ENCODE peak calls at places on chromosomes 11 and 22, in six cellular contexts. O is mesenchymal stem cell, E is mesendoderm, B is neuronal stem cell, V is IMR-90, H is H1. U is an unnamed sample.
A peak's percentile ranks its signal among the peaks of the same experiment; 100 is the strongest.

GRCh38 chr22:40175571-40176105 is 2.1 kb upstream of the TNRC6B start:
- DNase-seq in O (peak; percentile 20), E (no peak), B (no peak), V (no peak), H (no peak), U (no peak)

GRCh38 chr11:1888811-1889526 is 2.7 kb downstream of the PRR33 start:
- DNase-seq in O (no peak), E (no peak), B (no peak), V (no peak), H (no peak), U (no peak)

GRCh38 chr11:125902927-125903752 is at the start of gene PUS3:
- DNase-seq in O (peak; percentile 86), E (peak; percentile 92), B (peak; percentile 66), V (peak; percentile 78), H (peak; percentile 23), U (peak; percentile 88)

GRCh38 chr11:80960331-80961095 is 1519.7 kb upstream of the TENM4 start:
- DNase-seq in O (no peak), E (peak; percentile 82), B (no peak), V (no peak), H (no peak), U (no peak)

GRCh38 chr22:33575041-33575440 is 345.2 kb downstream of the LARGE1 start:
- DNase-seq in O (no peak), E (no peak), B (no peak), V (no peak), H (no peak), U (no peak)

GRCh38 chr22:29245626-29246385 is 22.0 kb downstream of the RHBDD3 start:
- DNase-seq in O (peak; percentile 62), E (peak; percentile 65), B (peak; percentile 60), V (peak; percentile 54), H (no peak), U (peak; percentile 75)

GRCh38 chr11:25775608-25776007 is 556.3 kb upstream of the ANO3 start:
- DNase-seq in O (peak; percentile 13), E (no peak), B (no peak), V (no peak), H (no peak), U (no peak)

GRCh38 chr11:127998421-127998820 is 588.9 kb downstream of the ETS1 start:
- DNase-seq in O (no peak), E (no peak), B (no peak), V (peak; percentile 45), H (no peak), U (no peak)

GRCh38 chr11:34044664-34045485 is 6.7 kb upstream of the CAPRIN1 start:
- DNase-seq in O (peak; percentile 89), E (peak; percentile 50), B (no peak), V (peak; percentile 82), H (peak; percentile 23), U (peak; percentile 54)

GRCh38 chr11:67668191-67668551 is 6.3 kb downstream of the ALDH3B2 start:
- DNase-seq in O (no peak), E (no peak), B (no peak), V (no peak), H (no peak), U (no peak)

GRCh38 chr11:6618117-6619020 is 853 bp downstream of the TPP1 start:
- DNase-seq in O (peak; percentile 97), E (peak; percentile 67), B (no peak), V (peak; percentile 90), H (no peak), U (no peak)

GRCh38 chr11:27423125-27423524 is 49.5 kb downstream of the LGR4 start:
- DNase-seq in O (peak; percentile 95), E (peak; percentile 82), B (no peak), V (peak; percentile 80), H (no peak), U (no peak)

GRCh38 chr22:36746571-36746970 is 29.3 kb downstream of the IFT27 start:
- DNase-seq in O (no peak), E (no peak), B (no peak), V (no peak), H (no peak), U (peak; percentile 18)

GRCh38 chr11:126462422-126462821 is 106.9 kb downstream of the ST3GAL4 start:
- DNase-seq in O (no peak), E (no peak), B (no peak), V (no peak), H (no peak), U (no peak)

GRCh38 chr11:47192111-47192510 is 5.9 kb upstream of the PACSIN3 start:
- DNase-seq in O (no peak), E (peak; percentile 59), B (no peak), V (no peak), H (no peak), U (no peak)

DNA sequence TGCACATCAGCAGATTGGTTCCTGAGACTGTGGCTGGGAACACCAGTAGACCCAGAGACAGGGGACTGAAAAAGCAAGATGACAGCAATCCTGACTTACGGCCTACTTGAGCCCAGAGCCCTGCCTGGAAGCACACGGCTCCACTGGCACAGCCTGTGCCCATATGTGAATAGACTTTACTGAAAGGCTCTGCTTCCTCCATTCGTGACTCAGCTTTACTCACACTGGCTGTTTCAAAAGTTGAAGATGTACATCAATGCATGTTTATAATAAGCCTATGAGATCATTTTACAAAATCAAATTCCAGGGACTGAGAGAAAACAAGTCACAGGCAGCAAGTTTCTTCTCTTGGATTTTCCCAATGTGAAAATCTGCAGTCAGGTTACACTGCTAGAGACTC is 134.7 kb upstream of the TEAD1 start:
- DNase-seq in O (peak; percentile 94), E (no peak), B (no peak), V (peak; percentile 99), H (no peak), U (no peak)
- H2BK120ac ChIP-seq in O (peak overlapping the region; percentile 78), E (no peak overlapping the region), B (no peak overlapping the region), V (peak overlapping the region; percentile 99), H (no peak overlapping the region), U (no peak overlapping the region)

DNA sequence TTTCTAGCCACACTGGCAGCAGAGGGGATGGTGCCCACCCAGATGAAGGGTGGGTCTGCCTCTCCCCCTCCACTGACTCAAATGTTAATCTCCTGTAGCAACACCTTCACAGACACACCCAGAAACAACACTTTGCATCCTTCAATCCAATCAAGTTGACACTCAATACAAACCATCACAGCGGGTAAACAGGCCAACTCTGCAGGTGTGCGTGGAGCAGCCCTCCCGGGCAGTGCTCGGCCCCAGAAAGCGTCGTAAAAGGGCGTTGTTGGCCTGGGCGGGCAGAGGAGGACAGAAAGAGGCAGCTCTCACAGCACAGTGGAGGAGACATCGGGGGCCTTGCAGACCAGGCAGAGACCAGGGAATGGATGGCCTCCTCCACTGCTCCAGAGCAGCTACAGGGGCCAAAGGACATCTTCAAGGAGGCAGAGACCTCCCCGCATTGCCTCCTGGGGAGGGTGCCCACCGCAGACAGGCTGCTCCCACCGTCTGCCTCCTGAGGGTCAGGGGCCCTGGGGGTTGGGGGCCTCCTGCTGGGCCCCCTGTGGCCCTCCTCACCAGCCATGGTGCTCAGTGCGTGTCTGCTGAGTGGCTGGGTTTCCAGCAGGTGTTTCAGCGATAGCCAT is 56.1 kb upstream of the FADD start:
- DNase-seq in O (no peak), E (no peak), B (no peak), V (no peak), H (no peak), U (no peak)
- H3K27ac ChIP-seq in O (no peak overlapping the region), E (no peak overlapping the region), B (no peak overlapping the region), V (no peak overlapping the region), H (no peak overlapping the region), U (no peak overlapping the region)

GRCh38 chr11:118618991-118619375 is 11.6 kb downstream of the PHLDB1 start:
- DNase-seq in O (peak; percentile 90), E (no peak), B (no peak), V (peak; percentile 78), H (no peak), U (no peak)

GRCh38 chr11:118621071-118621815 is 13.8 kb downstream of the PHLDB1 start:
- DNase-seq in O (peak; percentile 94), E (peak; percentile 94), B (no peak), V (peak; percentile 86), H (no peak), U (peak; percentile 97)

GRCh38 chr11:118618115-118618990 is 10.9 kb downstream of the PHLDB1 start:
- DNase-seq in O (peak; percentile 99), E (no peak), B (no peak), V (peak; percentile 96), H (no peak), U (no peak)

GRCh38 chr11:118620529-118621070 is 13.2 kb downstream of the PHLDB1 start:
- DNase-seq in O (no peak), E (no peak), B (no peak), V (no peak), H (no peak), U (peak; percentile 50)

DNA sequence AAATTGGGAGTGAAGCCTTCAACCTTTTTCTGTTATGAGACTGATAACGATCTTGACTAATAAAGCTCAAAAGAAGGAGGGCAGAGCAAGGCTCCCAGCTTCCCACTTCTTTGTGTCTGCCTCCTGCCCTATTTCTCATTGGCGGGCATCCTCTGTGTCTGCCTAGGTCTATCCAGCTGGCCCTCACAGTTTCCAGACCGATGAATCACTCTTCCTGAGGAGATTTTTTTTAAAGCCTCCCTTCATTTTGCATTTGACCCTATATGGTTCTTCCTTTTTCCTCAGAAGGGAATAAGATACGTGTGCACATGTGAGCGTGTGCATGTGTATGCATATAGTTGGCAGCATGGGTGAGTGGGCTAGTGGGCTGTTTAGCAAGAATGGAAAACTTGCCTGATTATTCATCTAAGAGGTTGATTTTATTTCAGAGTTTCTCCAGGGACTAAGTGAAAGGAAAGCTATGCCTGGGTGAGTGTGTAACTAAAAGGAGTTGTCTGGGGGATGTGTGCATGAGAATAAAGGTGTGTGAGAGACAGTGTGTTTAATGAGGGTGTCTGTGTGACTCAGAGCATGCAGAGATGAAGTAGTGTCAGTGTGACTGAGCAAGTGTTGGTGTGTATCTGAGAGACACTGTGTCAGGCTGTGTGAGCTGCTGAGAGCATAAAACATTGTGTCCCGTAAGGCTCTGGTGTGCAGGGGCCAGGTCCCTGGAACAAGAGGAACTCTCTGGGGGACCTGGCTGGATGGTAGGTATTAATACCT is 12.2 kb downstream of the PHLDB1 start:
- DNase-seq in O (peak; percentile 99), E (no peak), B (no peak), V (peak; percentile 98), H (no peak), U (no peak)
- H2BK120ac ChIP-seq in O (peak overlapping the region; percentile 96), E (no peak overlapping the region), B (no peak overlapping the region), V (peak overlapping the region; percentile 100), H (no peak overlapping the region), U (no peak overlapping the region)

GRCh38 chr11:57776577-57776976 is 15.0 kb downstream of the CTNND1 start:
- DNase-seq in O (peak; percentile 4), E (no peak), B (no peak), V (no peak), H (no peak), U (no peak)

GRCh38 chr11:57778318-57779037 is 16.9 kb downstream of the CTNND1 start:
- DNase-seq in O (peak; percentile 98), E (peak; percentile 99), B (peak; percentile 87), V (peak; percentile 98), H (peak; percentile 79), U (peak; percentile 92)

GRCh38 chr11:57776101-57776511 is 14.5 kb downstream of the CTNND1 start:
- DNase-seq in O (peak; percentile 55), E (peak; percentile 94), B (no peak), V (peak; percentile 63), H (no peak), U (peak; percentile 43)

GRCh38 chr11:57779275-57779674 is 17.7 kb downstream of the CTNND1 start:
- DNase-seq in O (peak; percentile 63), E (peak; percentile 98), B (no peak), V (peak; percentile 63), H (no peak), U (peak; percentile 81)

DNA sequence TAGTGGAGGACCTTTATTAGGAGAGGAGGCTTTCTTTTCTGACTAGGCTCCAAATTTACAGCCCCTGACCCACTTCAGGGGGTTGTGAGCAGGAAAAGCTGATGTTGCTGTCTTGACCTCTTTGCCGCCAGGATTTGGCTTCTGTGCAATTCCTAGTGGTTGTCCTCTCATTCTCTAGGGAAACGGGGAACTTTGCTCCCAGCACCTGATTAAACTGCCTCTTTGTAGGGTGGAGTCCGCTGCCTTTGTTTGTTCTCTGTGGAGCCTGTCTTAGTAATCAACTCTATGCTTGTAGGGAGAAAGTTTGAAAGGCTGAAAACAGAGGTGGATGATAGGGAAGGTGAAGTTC is 16.3 kb downstream of the CTNND1 start:
- DNase-seq in O (no peak), E (peak; percentile 66), B (no peak), V (no peak), H (no peak), U (no peak)
- H3K27ac ChIP-seq in O (peak overlapping the region; percentile 97), E (peak overlapping the region; percentile 92), B (peak overlapping the region; percentile 97), V (peak overlapping the region; percentile 88), H (peak overlapping the region; percentile 89), U (peak overlapping the region; percentile 97)